ENCODE peak calls at places on chromosomes 5 and 9, in six cellular contexts. One of them, this sample, is unnamed.

GRCh38 chr9:37324261-37324683 is 98.2 kb upstream of the GRHPR start:
- DNase-seq in nephron progenitor cell: no peak
- DNase-seq in stimulated activated CD4-positive, alpha-beta T cell treated with anti-CD3 and anti-CD28 coated beads, Interleukin-4, amount 100 ng/mL, for 4 hours: no peak
- DNase-seq in CD4-positive, alpha-beta memory T cell: no peak
- DNase-seq in AG08396: no peak
- DNase-seq in hypothalamus: no peak
- DNase-seq in this sample: no peak

GRCh38 chr9:109906766-109907382 is 126.9 kb downstream of the PALM2AKAP2 start:
- DNase-seq in nephron progenitor cell: no peak
- DNase-seq in stimulated activated CD4-positive, alpha-beta T cell treated with anti-CD3 and anti-CD28 coated beads, Interleukin-4, amount 100 ng/mL, for 4 hours: no peak
- DNase-seq in CD4-positive, alpha-beta memory T cell: no peak
- DNase-seq in AG08396: no peak
- DNase-seq in hypothalamus: no peak
- DNase-seq in this sample: no peak

GRCh38 chr5:119742311-119742710 is 113.0 kb downstream of the FAM170A start:
- DNase-seq in nephron progenitor cell: no peak
- DNase-seq in stimulated activated CD4-positive, alpha-beta T cell treated with anti-CD3 and anti-CD28 coated beads, Interleukin-4, amount 100 ng/mL, for 4 hours: no peak
- DNase-seq in CD4-positive, alpha-beta memory T cell: no peak
- DNase-seq in AG08396: no peak
- DNase-seq in hypothalamus: no peak
- DNase-seq in this sample: no peak

GRCh38 chr5:58215364-58215763 is 244.5 kb downstream of the PLK2 start:
- DNase-seq in nephron progenitor cell: no peak
- DNase-seq in stimulated activated CD4-positive, alpha-beta T cell treated with anti-CD3 and anti-CD28 coated beads, Interleukin-4, amount 100 ng/mL, for 4 hours: no peak
- DNase-seq in CD4-positive, alpha-beta memory T cell: no peak
- DNase-seq in AG08396: no peak
- DNase-seq in hypothalamus: no peak
- DNase-seq in this sample: no peak

GRCh38 chr5:99004960-99005359 is 76.2 kb upstream of the CHD1 start:
- DNase-seq in nephron progenitor cell: no peak
- DNase-seq in stimulated activated CD4-positive, alpha-beta T cell treated with anti-CD3 and anti-CD28 coated beads, Interleukin-4, amount 100 ng/mL, for 4 hours: no peak
- DNase-seq in CD4-positive, alpha-beta memory T cell: peak
- DNase-seq in AG08396: no peak
- DNase-seq in hypothalamus: no peak
- DNase-seq in this sample: no peak

GRCh38 chr5:140182803-140183367 is 7.9 kb downstream of the CYSTM1 start:
- DNase-seq in nephron progenitor cell: no peak
- DNase-seq in stimulated activated CD4-positive, alpha-beta T cell treated with anti-CD3 and anti-CD28 coated beads, Interleukin-4, amount 100 ng/mL, for 4 hours: no peak
- DNase-seq in CD4-positive, alpha-beta memory T cell: no peak
- DNase-seq in AG08396: peak
- DNase-seq in hypothalamus: no peak
- DNase-seq in this sample: no peak

GRCh38 chr5:77785229-77785628 is 9.1 kb upstream of the TBCA start:
- DNase-seq in nephron progenitor cell: no peak
- DNase-seq in stimulated activated CD4-positive, alpha-beta T cell treated with anti-CD3 and anti-CD28 coated beads, Interleukin-4, amount 100 ng/mL, for 4 hours: no peak
- DNase-seq in CD4-positive, alpha-beta memory T cell: no peak
- DNase-seq in AG08396: no peak
- DNase-seq in hypothalamus: no peak
- DNase-seq in this sample: no peak

GRCh38 chr5:149205625-149206523 is 64.6 kb downstream of the ABLIM3 start:
- DNase-seq in nephron progenitor cell: no peak
- DNase-seq in stimulated activated CD4-positive, alpha-beta T cell treated with anti-CD3 and anti-CD28 coated beads, Interleukin-4, amount 100 ng/mL, for 4 hours: no peak
- DNase-seq in CD4-positive, alpha-beta memory T cell: no peak
- DNase-seq in AG08396: peak
- DNase-seq in hypothalamus: no peak
- DNase-seq in this sample: no peak

GRCh38 chr5:61085885-61086284 is 76.4 kb downstream of the SMIM15 start:
- DNase-seq in nephron progenitor cell: no peak
- DNase-seq in stimulated activated CD4-positive, alpha-beta T cell treated with anti-CD3 and anti-CD28 coated beads, Interleukin-4, amount 100 ng/mL, for 4 hours: no peak
- DNase-seq in CD4-positive, alpha-beta memory T cell: no peak
- DNase-seq in AG08396: no peak
- DNase-seq in hypothalamus: no peak
- DNase-seq in this sample: no peak

GRCh38 chr5:9207820-9208418 is 338.0 kb downstream of the SEMA5A start:
- DNase-seq in nephron progenitor cell: no peak
- DNase-seq in stimulated activated CD4-positive, alpha-beta T cell treated with anti-CD3 and anti-CD28 coated beads, Interleukin-4, amount 100 ng/mL, for 4 hours: no peak
- DNase-seq in CD4-positive, alpha-beta memory T cell: no peak
- DNase-seq in AG08396: no peak
- DNase-seq in hypothalamus: no peak
- DNase-seq in this sample: no peak

GRCh38 chr5:150113047-150113744 is 26.8 kb upstream of the CSF1R start:
- DNase-seq in nephron progenitor cell: no peak
- DNase-seq in stimulated activated CD4-positive, alpha-beta T cell treated with anti-CD3 and anti-CD28 coated beads, Interleukin-4, amount 100 ng/mL, for 4 hours: no peak
- DNase-seq in CD4-positive, alpha-beta memory T cell: no peak
- DNase-seq in AG08396: no peak
- DNase-seq in hypothalamus: no peak
- DNase-seq in this sample: no peak

GRCh38 chr5:75670571-75670970 is 46.7 kb downstream of the POC5 start:
- DNase-seq in nephron progenitor cell: no peak
- DNase-seq in stimulated activated CD4-positive, alpha-beta T cell treated with anti-CD3 and anti-CD28 coated beads, Interleukin-4, amount 100 ng/mL, for 4 hours: no peak
- DNase-seq in CD4-positive, alpha-beta memory T cell: no peak
- DNase-seq in AG08396: no peak
- DNase-seq in hypothalamus: no peak
- DNase-seq in this sample: no peak